ENCODE peak calls at places on chromosome 20, in eight cellular contexts. J is NB4, E is bronchial epithelial cell, U is mesothelial cell of epicardium, S is IMR-90, T is RWPE1, Y is fibroblast of mammary gland, Z is H9. N is an unnamed sample.
A peak's percentile ranks its signal among the peaks of the same experiment; 100 is the strongest.

GRCh38 chr20:25017257-25017803 is 24.8 kb upstream of the APMAP start:
- DNase-seq in J (no peak), E (peak; percentile 89), U (no peak), S (no peak), T (peak; percentile 64), Y (no peak), Z (peak; percentile 73), N (peak; percentile 87)

GRCh38 chr20:8542115-8542486 is 410.0 kb downstream of the PLCB1 start:
- DNase-seq in J (no peak), E (peak; percentile 20), U (no peak), S (no peak), T (no peak), Y (no peak), Z (no peak), N (no peak)

GRCh38 chr20:20207872-20208271 is 155.5 kb downstream of the CFAP61 start:
- DNase-seq in J (no peak), E (no peak), U (no peak), S (no peak), T (no peak), Y (no peak), Z (no peak), N (no peak)

GRCh38 chr20:371755-372542 is 8.6 kb upstream of the TRIB3 start:
- DNase-seq in J (peak; percentile 98), E (peak; percentile 85), U (no peak), S (peak; percentile 88), T (peak; percentile 80), Y (peak; percentile 79), Z (no peak), N (peak; percentile 100)

GRCh38 chr20:24989162-24989561 is 3.4 kb downstream of the APMAP start:
- DNase-seq in J (peak; percentile 28), E (no peak), U (no peak), S (no peak), T (no peak), Y (no peak), Z (no peak), N (peak; percentile 75)

GRCh38 chr20:17654649-17655285 is 27.3 kb downstream of the RRBP1 start:
- DNase-seq in J (no peak), E (peak; percentile 15), U (no peak), S (peak; percentile 52), T (peak; percentile 9), Y (peak; percentile 64), Z (peak; percentile 65), N (peak; percentile 39)

GRCh38 chr20:59805786-59806577 is 127.5 kb downstream of the SYCP2 start:
- DNase-seq in J (no peak), E (no peak), U (no peak), S (no peak), T (no peak), Y (no peak), Z (peak; percentile 22), N (no peak)

GRCh38 chr20:30513050-30513628 is 744.3 kb upstream of the DEFB115 start:
- DNase-seq in J (no peak), E (no peak), U (no peak), S (no peak), T (no peak), Y (no peak), Z (no peak), N (no peak)

GRCh38 chr20:32050851-32051556 is 1.0 kb upstream of the HCK start:
- DNase-seq in J (peak; percentile 88), E (no peak), U (no peak), S (no peak), T (no peak), Y (no peak), Z (peak; percentile 65), N (no peak)

GRCh38 chr20:31760457-31761240 is 21.6 kb downstream of the TPX2 start:
- DNase-seq in J (no peak), E (peak; percentile 58), U (no peak), S (peak; percentile 93), T (no peak), Y (peak; percentile 76), Z (no peak), N (peak; percentile 11)

GRCh38 chr20:45827030-45827652 is at the start of gene TNNC2:
- DNase-seq in J (no peak), E (no peak), U (no peak), S (no peak), T (no peak), Y (no peak), Z (no peak), N (no peak)

GRCh38 chr20:47221036-47221625 is 135.4 kb downstream of the ZMYND8 start:
- DNase-seq in J (no peak), E (no peak), U (no peak), S (no peak), T (no peak), Y (no peak), Z (no peak), N (no peak)

GRCh38 chr20:48886189-48886588 is 35.3 kb upstream of the ARFGEF2 start:
- DNase-seq in J (no peak), E (no peak), U (no peak), S (no peak), T (no peak), Y (no peak), Z (no peak), N (no peak)

GRCh38 chr20:61449057-61449456 is 197.0 kb downstream of the CDH4 start:
- DNase-seq in J (no peak), E (no peak), U (no peak), S (no peak), T (no peak), Y (no peak), Z (no peak), N (no peak)

GRCh38 chr20:45781391-45781931 is 10.2 kb downstream of the WFDC3 start:
- DNase-seq in J (no peak), E (peak; percentile 97), U (no peak), S (peak; percentile 95), T (peak; percentile 97), Y (peak; percentile 97), Z (no peak), N (peak; percentile 48)

GRCh38 chr20:57251949-57252348 is 14.5 kb downstream of the BMP7 start:
- DNase-seq in J (no peak), E (no peak), U (no peak), S (no peak), T (no peak), Y (no peak), Z (no peak), N (no peak)

GRCh38 chr20:41095110-41095969 is 42.0 kb upstream of the PLCG1 start:
- DNase-seq in J (peak; percentile 73), E (peak; percentile 49), U (peak; percentile 31), S (peak; percentile 67), T (peak; percentile 83), Y (peak; percentile 71), Z (no peak), N (peak; percentile 63)

GRCh38 chr20:62599216-62600110 is 42.8 kb upstream of the SLCO4A1 start:
- DNase-seq in J (no peak), E (no peak), U (no peak), S (no peak), T (no peak), Y (no peak), Z (no peak), N (no peak)

GRCh38 chr20:5935384-5935783 is 14.9 kb downstream of the TRMT6 start:
- DNase-seq in J (no peak), E (no peak), U (no peak), S (no peak), T (no peak), Y (no peak), Z (no peak), N (no peak)

GRCh38 chr20:5932796-5933195 is 17.5 kb downstream of the TRMT6 start:
- DNase-seq in J (no peak), E (no peak), U (no peak), S (no peak), T (no peak), Y (no peak), Z (no peak), N (no peak)

GRCh38 chr20:5931411-5931810 is 18.9 kb downstream of the TRMT6 start:
- DNase-seq in J (no peak), E (no peak), U (no peak), S (no peak), T (no peak), Y (no peak), Z (no peak), N (no peak)

GRCh38 chr20:5938456-5939029 is 11.8 kb downstream of the TRMT6 start:
- DNase-seq in J (no peak), E (no peak), U (no peak), S (no peak), T (no peak), Y (no peak), Z (no peak), N (no peak)

DNA sequence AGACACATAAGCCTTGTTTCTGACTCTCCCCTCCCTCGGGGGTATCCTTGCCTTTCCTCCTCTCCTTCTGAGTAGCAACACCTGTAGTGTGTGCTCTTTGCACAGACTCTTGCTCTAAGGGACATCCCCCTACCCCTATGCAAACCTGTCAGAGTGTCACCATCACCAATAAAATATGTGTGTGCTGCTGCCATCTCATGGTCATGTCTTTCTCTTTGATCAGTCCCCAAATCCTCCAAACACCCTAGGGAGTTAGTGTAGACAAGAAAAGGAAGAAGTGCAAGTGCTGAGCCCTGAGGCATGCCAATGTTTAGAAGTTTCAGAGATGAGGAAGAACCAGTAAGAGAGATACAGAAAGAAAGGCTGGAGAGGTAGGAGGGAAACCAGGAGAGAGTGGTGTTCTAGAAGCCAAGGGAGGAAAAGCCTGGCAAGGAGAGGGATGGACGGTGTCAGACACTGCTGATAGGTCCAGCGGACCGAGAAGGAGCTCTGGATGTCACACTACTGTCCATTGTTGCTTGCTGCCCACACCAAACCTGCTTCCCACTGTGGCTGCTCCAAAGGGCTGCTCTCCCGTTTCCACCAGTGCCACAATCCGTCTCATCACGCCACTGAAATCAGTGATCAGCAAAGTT is 16.4 kb downstream of the TRMT6 start:
- DNase-seq in J (peak; percentile 89), E (peak; percentile 37), U (no peak), S (no peak), T (peak; percentile 36), Y (peak; percentile 14), Z (no peak), N (peak; percentile 56)
- TF ChIP-seq CTCF in J (peak; percentile 51), E (peak; percentile 28), U (no peak), S (no peak), T (peak; percentile 38), Y (no peak), Z (peak; percentile 46), N (peak; percentile 42)

GRCh38 chr20:22385602-22386299 is 198.6 kb downstream of the FOXA2 start:
- DNase-seq in J (no peak), E (peak; percentile 54), U (no peak), S (no peak), T (peak; percentile 38), Y (no peak), Z (no peak), N (peak; percentile 50)
- TF ChIP-seq CTCF in J (no peak), E (peak; percentile 53), U (no peak), S (no peak), T (no peak), Y (peak; percentile 23), Z (peak; percentile 56), N (peak; percentile 27)

GRCh38 chr20:49889943-49890650 is 25.2 kb downstream of the SPATA2 start:
- DNase-seq in J (no peak), E (peak; percentile 8), U (no peak), S (no peak), T (peak; percentile 59), Y (no peak), Z (no peak), N (no peak)
- TF ChIP-seq CTCF in J (no peak), E (peak; percentile 89), U (no peak), S (no peak), T (peak; percentile 83), Y (peak; percentile 7), Z (peak; percentile 64), N (peak; percentile 24)

DNA sequence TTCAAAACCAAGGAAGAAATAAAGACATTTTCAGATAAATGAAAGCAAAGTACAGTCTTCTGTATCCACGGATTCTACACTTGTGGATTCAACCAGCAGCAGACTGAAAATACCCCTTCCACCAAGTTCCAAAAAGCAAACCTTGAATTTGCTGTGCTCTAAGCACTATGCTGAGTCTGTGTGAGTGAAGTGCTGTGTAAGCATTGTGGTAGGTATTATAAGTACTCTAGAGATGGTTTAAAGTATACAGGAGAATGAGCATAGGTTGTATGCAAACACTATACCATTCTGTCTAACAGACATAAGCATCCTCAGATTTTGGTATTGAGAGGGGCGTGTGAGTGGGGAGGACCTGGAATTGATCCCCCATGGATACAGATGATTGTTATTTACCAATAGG is 9.6 kb downstream of the OSER1 start:
- DNase-seq in J (no peak), E (no peak), U (no peak), S (no peak), T (no peak), Y (no peak), Z (no peak), N (no peak)
- TF ChIP-seq CTCF in J (no peak), E (no peak), U (no peak), S (no peak), T (no peak), Y (no peak), Z (no peak), N (no peak)

N was measured in MCF 10A.